ENCODE peak calls at places on chromosome 13, in seven cellular contexts. One of them, this sample, is unnamed.

GRCh38 chr13:44299142-44299541 is 74.5 kb upstream of the SERP2 start:
- DNase-seq in AG09309: no peak
- DNase-seq in tibial artery: no peak
- DNase-seq in cardiac muscle cell: no peak
- DNase-seq in thoracic aorta: no peak
- DNase-seq in CD8-positive, alpha-beta T cell: no peak
- DNase-seq in GM06990: no peak
- DNase-seq in this sample: peak; percentile 64

GRCh38 chr13:31242935-31243334 is 43.2 kb downstream of the B3GLCT start:
- DNase-seq in AG09309: no peak
- DNase-seq in tibial artery: no peak
- DNase-seq in cardiac muscle cell: no peak
- DNase-seq in thoracic aorta: no peak
- DNase-seq in CD8-positive, alpha-beta T cell: no peak
- DNase-seq in GM06990: no peak
- DNase-seq in this sample: peak; percentile 66

GRCh38 chr13:41707192-41707858 is 250.0 kb downstream of the RGCC start:
- DNase-seq in AG09309: no peak
- DNase-seq in tibial artery: no peak
- DNase-seq in cardiac muscle cell: no peak
- DNase-seq in thoracic aorta: no peak
- DNase-seq in CD8-positive, alpha-beta T cell: no peak
- DNase-seq in GM06990: no peak
- DNase-seq in this sample: peak; percentile 43

GRCh38 chr13:28347456-28348371 is 147.2 kb downstream of the FLT1 start:
- DNase-seq in AG09309: no peak
- DNase-seq in tibial artery: no peak
- DNase-seq in cardiac muscle cell: no peak
- DNase-seq in thoracic aorta: no peak
- DNase-seq in CD8-positive, alpha-beta T cell: no peak
- DNase-seq in GM06990: no peak
- DNase-seq in this sample: peak; percentile 38

GRCh38 chr13:106337096-106337495 is 198.4 kb downstream of the EFNB2 start:
- DNase-seq in AG09309: no peak
- DNase-seq in tibial artery: no peak
- DNase-seq in cardiac muscle cell: no peak
- DNase-seq in thoracic aorta: no peak
- DNase-seq in CD8-positive, alpha-beta T cell: no peak
- DNase-seq in GM06990: no peak
- DNase-seq in this sample: peak; percentile 15

GRCh38 chr13:83215627-83216026 is 666.6 kb downstream of the SLITRK1 start:
- DNase-seq in AG09309: peak; percentile 48
- DNase-seq in tibial artery: no peak
- DNase-seq in cardiac muscle cell: no peak
- DNase-seq in thoracic aorta: no peak
- DNase-seq in CD8-positive, alpha-beta T cell: no peak
- DNase-seq in GM06990: no peak
- DNase-seq in this sample: peak; percentile 77

GRCh38 chr13:49776871-49777270 is 15.6 kb downstream of the KPNA3 start:
- DNase-seq in AG09309: no peak
- DNase-seq in tibial artery: no peak
- DNase-seq in cardiac muscle cell: no peak
- DNase-seq in thoracic aorta: no peak
- DNase-seq in CD8-positive, alpha-beta T cell: no peak
- DNase-seq in GM06990: no peak
- DNase-seq in this sample: no peak

GRCh38 chr13:30607908-30608307 is 9.8 kb upstream of the USPL1 start:
- DNase-seq in AG09309: no peak
- DNase-seq in tibial artery: no peak
- DNase-seq in cardiac muscle cell: no peak
- DNase-seq in thoracic aorta: no peak
- DNase-seq in CD8-positive, alpha-beta T cell: peak; percentile 34
- DNase-seq in GM06990: peak; percentile 75
- DNase-seq in this sample: no peak

GRCh38 chr13:72253754-72254153 is 386.8 kb upstream of the DACH1 start:
- DNase-seq in AG09309: no peak
- DNase-seq in tibial artery: no peak
- DNase-seq in cardiac muscle cell: no peak
- DNase-seq in thoracic aorta: no peak
- DNase-seq in CD8-positive, alpha-beta T cell: no peak
- DNase-seq in GM06990: no peak
- DNase-seq in this sample: no peak

GRCh38 chr13:44151474-44151873 is 222.2 kb upstream of the SERP2 start:
- DNase-seq in AG09309: no peak
- DNase-seq in tibial artery: no peak
- DNase-seq in cardiac muscle cell: no peak
- DNase-seq in thoracic aorta: no peak
- DNase-seq in CD8-positive, alpha-beta T cell: no peak
- DNase-seq in GM06990: no peak
- DNase-seq in this sample: no peak

GRCh38 chr13:76116931-76117330 is 480.8 kb downstream of the LMO7 start:
- DNase-seq in AG09309: no peak
- DNase-seq in tibial artery: no peak
- DNase-seq in cardiac muscle cell: no peak
- DNase-seq in thoracic aorta: no peak
- DNase-seq in CD8-positive, alpha-beta T cell: no peak
- DNase-seq in GM06990: no peak
- DNase-seq in this sample: peak; percentile 8

GRCh38 chr13:28117689-28118377 is 17.5 kb upstream of the FLT3 start:
- DNase-seq in AG09309: no peak
- DNase-seq in tibial artery: peak; percentile 60
- DNase-seq in cardiac muscle cell: no peak
- DNase-seq in thoracic aorta: no peak
- DNase-seq in CD8-positive, alpha-beta T cell: no peak
- DNase-seq in GM06990: no peak
- DNase-seq in this sample: no peak

GRCh38 chr13:105474983-105475382 is 1060.5 kb downstream of the EFNB2 start:
- DNase-seq in AG09309: no peak
- DNase-seq in tibial artery: no peak
- DNase-seq in cardiac muscle cell: peak; percentile 7
- DNase-seq in thoracic aorta: no peak
- DNase-seq in CD8-positive, alpha-beta T cell: no peak
- DNase-seq in GM06990: no peak
- DNase-seq in this sample: no peak

GRCh38 chr13:90623318-90624011 is 724.0 kb upstream of the MIR17HG start:
- DNase-seq in AG09309: no peak
- DNase-seq in tibial artery: no peak
- DNase-seq in cardiac muscle cell: no peak
- DNase-seq in thoracic aorta: no peak
- DNase-seq in CD8-positive, alpha-beta T cell: no peak
- DNase-seq in GM06990: no peak
- DNase-seq in this sample: no peak

GRCh38 chr13:86383151-86383550 is 583.9 kb upstream of the SLITRK6 start:
- DNase-seq in AG09309: no peak
- DNase-seq in tibial artery: no peak
- DNase-seq in cardiac muscle cell: no peak
- DNase-seq in thoracic aorta: no peak
- DNase-seq in CD8-positive, alpha-beta T cell: no peak
- DNase-seq in GM06990: no peak
- DNase-seq in this sample: no peak

GRCh38 chr13:94516456-94516855 is 37.0 kb upstream of the DCT start:
- DNase-seq in AG09309: no peak
- DNase-seq in tibial artery: no peak
- DNase-seq in cardiac muscle cell: no peak
- DNase-seq in thoracic aorta: no peak
- DNase-seq in CD8-positive, alpha-beta T cell: no peak
- DNase-seq in GM06990: no peak
- DNase-seq in this sample: no peak

GRCh38 chr13:107864543-107865460 is 350.5 kb downstream of the LIG4 start:
- DNase-seq in AG09309: no peak
- DNase-seq in tibial artery: no peak
- DNase-seq in cardiac muscle cell: peak; percentile 88
- DNase-seq in thoracic aorta: no peak
- DNase-seq in CD8-positive, alpha-beta T cell: no peak
- DNase-seq in GM06990: no peak
- DNase-seq in this sample: peak; percentile 58

GRCh38 chr13:30585748-30586262 is 31.9 kb upstream of the USPL1 start:
- DNase-seq in AG09309: peak; percentile 18
- DNase-seq in tibial artery: no peak
- DNase-seq in cardiac muscle cell: no peak
- DNase-seq in thoracic aorta: no peak
- DNase-seq in CD8-positive, alpha-beta T cell: no peak
- DNase-seq in GM06990: no peak
- DNase-seq in this sample: peak; percentile 61

GRCh38 chr13:67138937-67139336 is 91.2 kb downstream of the PCDH9 start:
- DNase-seq in AG09309: no peak
- DNase-seq in tibial artery: no peak
- DNase-seq in cardiac muscle cell: no peak
- DNase-seq in thoracic aorta: no peak
- DNase-seq in CD8-positive, alpha-beta T cell: no peak
- DNase-seq in GM06990: no peak
- DNase-seq in this sample: no peak

GRCh38 chr13:101624210-101624922 is 171.9 kb downstream of the ITGBL1 start:
- DNase-seq in AG09309: no peak
- DNase-seq in tibial artery: no peak
- DNase-seq in cardiac muscle cell: no peak
- DNase-seq in thoracic aorta: no peak
- DNase-seq in CD8-positive, alpha-beta T cell: no peak
- DNase-seq in GM06990: peak; percentile 1
- DNase-seq in this sample: no peak

GRCh38 chr13:63614874-63615612 is 2199.4 kb upstream of the PCDH20 start:
- DNase-seq in AG09309: no peak
- DNase-seq in tibial artery: no peak
- DNase-seq in cardiac muscle cell: no peak
- DNase-seq in thoracic aorta: no peak
- DNase-seq in CD8-positive, alpha-beta T cell: no peak
- DNase-seq in GM06990: no peak
- DNase-seq in this sample: no peak

GRCh38 chr13:30463820-30464495 is 1.8 kb downstream of the HMGB1 start:
- DNase-seq in AG09309: no peak
- DNase-seq in tibial artery: peak; percentile 50
- DNase-seq in cardiac muscle cell: peak; percentile 56
- DNase-seq in thoracic aorta: no peak
- DNase-seq in CD8-positive, alpha-beta T cell: peak; percentile 25
- DNase-seq in GM06990: peak; percentile 90
- DNase-seq in this sample: peak; percentile 73

DNA sequence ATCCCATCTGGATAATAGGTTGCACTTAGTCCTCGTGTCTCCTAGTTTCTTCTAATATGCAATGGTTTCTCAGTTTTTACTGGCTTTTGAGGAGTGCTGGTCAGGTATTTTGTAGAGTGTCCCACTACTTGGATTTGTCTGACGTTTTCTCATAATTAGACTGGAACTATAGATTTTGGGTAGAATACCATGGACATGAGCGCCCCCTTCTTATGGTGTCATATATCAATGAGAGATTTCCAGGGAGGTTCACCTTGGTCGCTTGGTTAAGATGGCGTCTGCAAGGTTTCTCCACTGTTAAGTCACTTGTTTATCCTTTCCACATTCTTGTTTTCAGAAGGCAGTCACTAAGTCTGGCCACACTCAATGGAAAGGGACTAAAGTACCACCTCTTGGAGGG is 6.7 kb downstream of the SOHLH2 start:
- DNase-seq in AG09309: no peak
- DNase-seq in tibial artery: no peak
- DNase-seq in cardiac muscle cell: no peak
- DNase-seq in thoracic aorta: no peak
- DNase-seq in CD8-positive, alpha-beta T cell: no peak
- DNase-seq in GM06990: no peak
- DNase-seq in this sample: peak; percentile 16
- TF ChIP-seq CTCF in AG09309: no peak
- TF ChIP-seq CTCF in tibial artery: no peak
- TF ChIP-seq CTCF in cardiac muscle cell: no peak
- TF ChIP-seq CTCF in thoracic aorta: no peak
- TF ChIP-seq CTCF in CD8-positive, alpha-beta T cell: no peak
- TF ChIP-seq CTCF in GM06990: no peak
- TF ChIP-seq CTCF in this sample: peak; percentile 10

DNA sequence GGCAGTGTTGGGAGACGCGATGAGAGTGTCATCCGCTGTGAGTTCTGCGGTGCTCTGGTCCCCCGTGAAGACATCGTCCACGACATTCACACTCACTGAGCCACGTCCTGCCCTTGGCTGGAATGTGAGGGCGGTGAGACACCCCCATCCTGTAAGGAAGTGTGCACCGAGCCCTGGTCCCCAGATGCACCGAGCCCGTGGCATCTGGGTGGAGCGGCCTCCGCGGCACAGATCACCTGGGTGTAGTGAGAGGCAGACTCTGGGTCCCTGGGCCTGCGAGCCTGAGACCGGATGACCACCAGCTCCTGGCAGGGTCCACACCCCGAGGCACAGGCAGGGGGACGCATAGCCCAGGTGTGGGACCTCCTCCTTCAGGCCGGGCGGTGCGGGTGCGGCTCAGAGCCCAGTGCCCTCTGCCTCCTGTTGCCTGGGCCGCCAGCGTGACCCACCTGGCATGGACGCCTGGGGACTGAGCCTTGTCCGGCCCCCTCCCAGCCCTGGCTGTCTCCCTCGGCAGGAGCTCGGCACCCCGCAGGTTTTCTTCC is 12.4 kb downstream of the MCF2L start:
- DNase-seq in AG09309: no peak
- DNase-seq in tibial artery: no peak
- DNase-seq in cardiac muscle cell: no peak
- DNase-seq in thoracic aorta: no peak
- DNase-seq in CD8-positive, alpha-beta T cell: no peak
- DNase-seq in GM06990: no peak
- DNase-seq in this sample: no peak
- H3K4me3 ChIP-seq in AG09309: no peak overlapping the region
- H3K4me3 ChIP-seq in tibial artery: peak overlapping the region; percentile 34
- H3K4me3 ChIP-seq in cardiac muscle cell: no peak overlapping the region
- H3K4me3 ChIP-seq in thoracic aorta: no peak overlapping the region
- H3K4me3 ChIP-seq in CD8-positive, alpha-beta T cell: no peak overlapping the region
- H3K4me3 ChIP-seq in GM06990: no peak overlapping the region
- H3K4me3 ChIP-seq in this sample: no peak overlapping the region

DNA sequence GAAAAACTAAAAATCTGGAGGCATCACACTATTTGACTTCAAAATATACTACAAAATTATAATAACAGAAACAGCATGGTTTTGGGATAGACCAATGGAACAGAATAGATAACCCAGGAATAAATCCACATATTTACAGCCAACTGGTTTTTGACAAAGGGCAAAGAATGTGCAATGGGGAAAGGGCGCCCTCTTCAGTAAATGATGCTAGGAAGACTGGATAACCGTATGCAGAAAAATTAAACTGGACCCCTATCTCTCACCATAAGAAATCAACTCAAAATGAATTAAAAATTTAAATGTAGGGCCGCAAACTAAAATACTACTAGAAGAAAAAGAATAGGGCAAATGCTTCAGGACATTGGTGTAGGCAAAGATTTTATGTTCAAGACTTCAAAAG is 440.5 kb upstream of the SGCG start:
- DNase-seq in AG09309: no peak
- DNase-seq in tibial artery: no peak
- DNase-seq in cardiac muscle cell: peak; percentile 15
- DNase-seq in thoracic aorta: no peak
- DNase-seq in CD8-positive, alpha-beta T cell: no peak
- DNase-seq in GM06990: no peak
- DNase-seq in this sample: peak; percentile 4
- TF ChIP-seq CTCF in AG09309: no peak
- TF ChIP-seq CTCF in tibial artery: no peak
- TF ChIP-seq CTCF in cardiac muscle cell: peak; percentile 9
- TF ChIP-seq CTCF in thoracic aorta: no peak
- TF ChIP-seq CTCF in CD8-positive, alpha-beta T cell: no peak
- TF ChIP-seq CTCF in GM06990: no peak
- TF ChIP-seq CTCF in this sample: peak; percentile 11

DNA sequence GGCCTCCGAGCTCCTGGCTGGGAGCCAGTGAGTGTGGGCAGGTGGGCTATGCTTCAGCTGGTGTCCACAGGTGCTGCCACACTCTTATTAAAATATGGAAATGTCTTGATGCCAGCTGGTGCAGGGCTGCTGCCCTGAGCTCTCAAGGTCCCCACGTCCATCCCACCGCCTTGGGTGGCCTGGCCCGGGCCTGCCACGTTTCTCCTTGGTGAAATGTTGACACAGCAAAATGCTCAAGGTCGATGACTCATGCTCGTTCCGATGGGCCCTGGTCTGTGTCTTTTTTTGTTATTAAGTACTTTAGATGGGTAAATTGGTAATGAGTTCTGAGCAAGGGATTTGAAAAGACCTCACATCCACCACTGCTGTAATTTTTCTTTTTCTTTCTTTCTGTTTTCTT is 524.7 kb downstream of the MYO16 start:
- DNase-seq in AG09309: no peak
- DNase-seq in tibial artery: no peak
- DNase-seq in cardiac muscle cell: no peak
- DNase-seq in thoracic aorta: no peak
- DNase-seq in CD8-positive, alpha-beta T cell: no peak
- DNase-seq in GM06990: no peak
- DNase-seq in this sample: peak; percentile 41
- H3K4me3 ChIP-seq in AG09309: no peak overlapping the region
- H3K4me3 ChIP-seq in tibial artery: no peak overlapping the region
- H3K4me3 ChIP-seq in cardiac muscle cell: no peak overlapping the region
- H3K4me3 ChIP-seq in thoracic aorta: no peak overlapping the region
- H3K4me3 ChIP-seq in CD8-positive, alpha-beta T cell: no peak overlapping the region
- H3K4me3 ChIP-seq in GM06990: no peak overlapping the region
- H3K4me3 ChIP-seq in this sample: no peak overlapping the region